ENCODE peak calls at places on chromosomes 12 and 14, in ten cellular contexts. D is stimulated activated CD4-positive, alpha-beta T cell treated with anti-CD3 and anti-CD28 coated beads, Interleukin-15, amount 100 ng/mL, for 1 hour; J is astrocyte; Y is A172; P is HuH-7; S is mesenchymal stem cell; H is naive B cell; I is GM23248; K is neural progenitor cell; N is lung microvascular endothelial cell. G is an unnamed sample.
A peak's percentile ranks its signal among the peaks of the same experiment; 100 is the strongest.

GRCh38 chr12:94151577-94151976 is 3.2 kb downstream of the PLXNC1 start:
- DNase-seq in D (no peak), J (no peak), Y (no peak), P (peak; percentile 73), S (no peak), H (no peak), I (no peak), K (no peak), N (no peak), G (no peak)

GRCh38 chr14:104976198-104977007 is 1.8 kb downstream of the AHNAK2 start:
- DNase-seq in D (peak; percentile 81), J (peak; percentile 25), Y (peak; percentile 80), P (peak; percentile 93), S (peak; percentile 81), H (peak; percentile 81), I (peak; percentile 88), K (peak; percentile 85), N (peak; percentile 84), G (peak; percentile 74)

GRCh38 chr12:54390668-54391551 is 6.4 kb upstream of the ZNF385A start:
- DNase-seq in D (peak; percentile 45), J (no peak), Y (no peak), P (no peak), S (no peak), H (peak; percentile 73), I (no peak), K (peak; percentile 90), N (no peak), G (no peak)

GRCh38 chr12:66716522-66716921 is 37.6 kb upstream of the GRIP1 start:
- DNase-seq in D (no peak), J (no peak), Y (no peak), P (no peak), S (no peak), H (no peak), I (no peak), K (no peak), N (no peak), G (no peak)

GRCh38 chr12:10016881-10017280 is 6.5 kb downstream of the CLEC12B start:
- DNase-seq in D (no peak), J (peak; percentile 16), Y (no peak), P (no peak), S (no peak), H (no peak), I (peak; percentile 47), K (no peak), N (peak; percentile 96), G (peak; percentile 86)

GRCh38 chr12:55142896-55143870 is 17.0 kb downstream of the OR9K2 start:
- DNase-seq in D (no peak), J (peak; percentile 10), Y (peak; percentile 41), P (peak; percentile 22), S (peak; percentile 26), H (peak; percentile 21), I (peak; percentile 80), K (peak; percentile 86), N (peak; percentile 67), G (peak; percentile 47)

GRCh38 chr14:33280646-33281045 is 342.0 kb downstream of the NPAS3 start:
- DNase-seq in D (no peak), J (peak; percentile 67), Y (peak; percentile 22), P (no peak), S (peak; percentile 33), H (no peak), I (peak; percentile 67), K (no peak), N (no peak), G (no peak)

GRCh38 chr12:5840900-5841299 is 104.2 kb downstream of the ANO2 start:
- DNase-seq in D (no peak), J (no peak), Y (no peak), P (no peak), S (no peak), H (no peak), I (no peak), K (no peak), N (no peak), G (no peak)